ENCODE peak calls at places on chromosomes 5 and 9, in nine cellular contexts. One of them, this sample, is unnamed.

GRCh38 chr5:31921852-31922305 is 252.2 kb downstream of the GOLPH3 start:
- DNase-seq in HTR-8/SVneo: peak
- DNase-seq in effector memory CD4-positive, alpha-beta T cell: no peak
- DNase-seq in activated CD8-positive, alpha-beta T cell treated with anti-CD3 and anti-CD28 coated beads, Interleukin-2, amount 10 ng/mL, durations not matched to agents 7 days and 5 days: no peak
- DNase-seq in CD4-positive, alpha-beta T cell: no peak
- DNase-seq in H9: no peak
- DNase-seq in fibroblast of lung: peak
- DNase-seq in neuronal stem cell: no peak
- DNase-seq in IMR-90: peak
- DNase-seq in this sample: no peak

GRCh38 chr5:181173420-181174342 is 26.3 kb downstream of the OR2V2 start:
- DNase-seq in HTR-8/SVneo: no peak
- DNase-seq in fibroblast of lung: no peak
- DNase-seq in IMR-90: peak
- DNase-seq in activated CD8-positive, alpha-beta T cell treated with anti-CD3 and anti-CD28 coated beads, Interleukin-2, amount 10 ng/mL, durations not matched to agents 7 days and 5 days: peak
- DNase-seq in neuronal stem cell: no peak
- DNase-seq in effector memory CD4-positive, alpha-beta T cell: no peak
- DNase-seq in CD4-positive, alpha-beta T cell: peak
- DNase-seq in H9: peak
- DNase-seq in this sample: no peak

GRCh38 chr5:175821790-175822211 is 49.6 kb upstream of the CPLX2 start:
- DNase-seq in H9: no peak
- DNase-seq in fibroblast of lung: no peak
- DNase-seq in neuronal stem cell: no peak
- DNase-seq in HTR-8/SVneo: no peak
- DNase-seq in CD4-positive, alpha-beta T cell: no peak
- DNase-seq in effector memory CD4-positive, alpha-beta T cell: no peak
- DNase-seq in IMR-90: no peak
- DNase-seq in activated CD8-positive, alpha-beta T cell treated with anti-CD3 and anti-CD28 coated beads, Interleukin-2, amount 10 ng/mL, durations not matched to agents 7 days and 5 days: no peak
- DNase-seq in this sample: no peak

GRCh38 chr5:175800656-175801081 is 70.7 kb upstream of the CPLX2 start:
- DNase-seq in HTR-8/SVneo: no peak
- DNase-seq in effector memory CD4-positive, alpha-beta T cell: no peak
- DNase-seq in neuronal stem cell: no peak
- DNase-seq in H9: no peak
- DNase-seq in fibroblast of lung: peak
- DNase-seq in IMR-90: peak
- DNase-seq in activated CD8-positive, alpha-beta T cell treated with anti-CD3 and anti-CD28 coated beads, Interleukin-2, amount 10 ng/mL, durations not matched to agents 7 days and 5 days: no peak
- DNase-seq in CD4-positive, alpha-beta T cell: no peak
- DNase-seq in this sample: no peak

GRCh38 chr9:20551835-20552234 is 70.5 kb downstream of the MLLT3 start:
- DNase-seq in neuronal stem cell: no peak
- DNase-seq in fibroblast of lung: no peak
- DNase-seq in effector memory CD4-positive, alpha-beta T cell: no peak
- DNase-seq in IMR-90: no peak
- DNase-seq in HTR-8/SVneo: no peak
- DNase-seq in H9: no peak
- DNase-seq in CD4-positive, alpha-beta T cell: no peak
- DNase-seq in activated CD8-positive, alpha-beta T cell treated with anti-CD3 and anti-CD28 coated beads, Interleukin-2, amount 10 ng/mL, durations not matched to agents 7 days and 5 days: no peak
- DNase-seq in this sample: no peak

GRCh38 chr9:26159575-26160392 is 481.5 kb upstream of the TUSC1 start:
- DNase-seq in effector memory CD4-positive, alpha-beta T cell: no peak
- DNase-seq in HTR-8/SVneo: no peak
- DNase-seq in H9: no peak
- DNase-seq in CD4-positive, alpha-beta T cell: no peak
- DNase-seq in activated CD8-positive, alpha-beta T cell treated with anti-CD3 and anti-CD28 coated beads, Interleukin-2, amount 10 ng/mL, durations not matched to agents 7 days and 5 days: no peak
- DNase-seq in fibroblast of lung: no peak
- DNase-seq in neuronal stem cell: no peak
- DNase-seq in IMR-90: peak
- DNase-seq in this sample: no peak

GRCh38 chr9:70228098-70228497 is 30.7 kb upstream of the SMC5 start:
- DNase-seq in CD4-positive, alpha-beta T cell: no peak
- DNase-seq in activated CD8-positive, alpha-beta T cell treated with anti-CD3 and anti-CD28 coated beads, Interleukin-2, amount 10 ng/mL, durations not matched to agents 7 days and 5 days: no peak
- DNase-seq in H9: no peak
- DNase-seq in HTR-8/SVneo: no peak
- DNase-seq in neuronal stem cell: no peak
- DNase-seq in fibroblast of lung: no peak
- DNase-seq in effector memory CD4-positive, alpha-beta T cell: no peak
- DNase-seq in IMR-90: no peak
- DNase-seq in this sample: no peak

GRCh38 chr5:116532762-116533525 is 41.7 kb downstream of the SEMA6A start:
- DNase-seq in fibroblast of lung: no peak
- DNase-seq in CD4-positive, alpha-beta T cell: no peak
- DNase-seq in H9: no peak
- DNase-seq in HTR-8/SVneo: no peak
- DNase-seq in neuronal stem cell: no peak
- DNase-seq in IMR-90: no peak
- DNase-seq in activated CD8-positive, alpha-beta T cell treated with anti-CD3 and anti-CD28 coated beads, Interleukin-2, amount 10 ng/mL, durations not matched to agents 7 days and 5 days: no peak
- DNase-seq in effector memory CD4-positive, alpha-beta T cell: no peak
- DNase-seq in this sample: no peak

GRCh38 chr9:130579738-130580463 is 524 bp downstream of the FUBP3 start:
- DNase-seq in effector memory CD4-positive, alpha-beta T cell: no peak
- DNase-seq in IMR-90: no peak
- DNase-seq in neuronal stem cell: no peak
- DNase-seq in activated CD8-positive, alpha-beta T cell treated with anti-CD3 and anti-CD28 coated beads, Interleukin-2, amount 10 ng/mL, durations not matched to agents 7 days and 5 days: no peak
- DNase-seq in H9: no peak
- DNase-seq in fibroblast of lung: no peak
- DNase-seq in CD4-positive, alpha-beta T cell: no peak
- DNase-seq in HTR-8/SVneo: no peak
- DNase-seq in this sample: no peak

GRCh38 chr9:115341401-115341800 is 223.4 kb upstream of the TNC start:
- DNase-seq in effector memory CD4-positive, alpha-beta T cell: no peak
- DNase-seq in CD4-positive, alpha-beta T cell: no peak
- DNase-seq in fibroblast of lung: no peak
- DNase-seq in IMR-90: no peak
- DNase-seq in HTR-8/SVneo: no peak
- DNase-seq in H9: no peak
- DNase-seq in activated CD8-positive, alpha-beta T cell treated with anti-CD3 and anti-CD28 coated beads, Interleukin-2, amount 10 ng/mL, durations not matched to agents 7 days and 5 days: no peak
- DNase-seq in neuronal stem cell: no peak
- DNase-seq in this sample: no peak

GRCh38 chr9:97511762-97512429 is 10.4 kb downstream of the TMOD1 start:
- DNase-seq in HTR-8/SVneo: no peak
- DNase-seq in CD4-positive, alpha-beta T cell: no peak
- DNase-seq in effector memory CD4-positive, alpha-beta T cell: no peak
- DNase-seq in activated CD8-positive, alpha-beta T cell treated with anti-CD3 and anti-CD28 coated beads, Interleukin-2, amount 10 ng/mL, durations not matched to agents 7 days and 5 days: no peak
- DNase-seq in H9: no peak
- DNase-seq in IMR-90: no peak
- DNase-seq in fibroblast of lung: no peak
- DNase-seq in neuronal stem cell: no peak
- DNase-seq in this sample: no peak

GRCh38 chr5:85576666-85577065 is 1041.1 kb upstream of the COX7C start:
- DNase-seq in HTR-8/SVneo: no peak
- DNase-seq in H9: no peak
- DNase-seq in neuronal stem cell: no peak
- DNase-seq in activated CD8-positive, alpha-beta T cell treated with anti-CD3 and anti-CD28 coated beads, Interleukin-2, amount 10 ng/mL, durations not matched to agents 7 days and 5 days: no peak
- DNase-seq in CD4-positive, alpha-beta T cell: no peak
- DNase-seq in IMR-90: no peak
- DNase-seq in effector memory CD4-positive, alpha-beta T cell: no peak
- DNase-seq in fibroblast of lung: no peak
- DNase-seq in this sample: no peak

GRCh38 chr5:65190328-65191053 is 291.2 kb downstream of the ADAMTS6 start:
- DNase-seq in neuronal stem cell: no peak
- DNase-seq in IMR-90: peak
- DNase-seq in activated CD8-positive, alpha-beta T cell treated with anti-CD3 and anti-CD28 coated beads, Interleukin-2, amount 10 ng/mL, durations not matched to agents 7 days and 5 days: no peak
- DNase-seq in H9: no peak
- DNase-seq in fibroblast of lung: peak
- DNase-seq in effector memory CD4-positive, alpha-beta T cell: no peak
- DNase-seq in HTR-8/SVneo: peak
- DNase-seq in CD4-positive, alpha-beta T cell: no peak
- DNase-seq in this sample: no peak

GRCh38 chr5:96743805-96744559 is 63.8 kb downstream of the ERAP1 start:
- DNase-seq in CD4-positive, alpha-beta T cell: no peak
- DNase-seq in fibroblast of lung: no peak
- DNase-seq in H9: no peak
- DNase-seq in activated CD8-positive, alpha-beta T cell treated with anti-CD3 and anti-CD28 coated beads, Interleukin-2, amount 10 ng/mL, durations not matched to agents 7 days and 5 days: no peak
- DNase-seq in neuronal stem cell: no peak
- DNase-seq in HTR-8/SVneo: no peak
- DNase-seq in effector memory CD4-positive, alpha-beta T cell: no peak
- DNase-seq in IMR-90: no peak
- DNase-seq in this sample: no peak

GRCh38 chr5:133467325-133467700 is 145.0 kb downstream of the FSTL4 start:
- DNase-seq in H9: no peak
- DNase-seq in activated CD8-positive, alpha-beta T cell treated with anti-CD3 and anti-CD28 coated beads, Interleukin-2, amount 10 ng/mL, durations not matched to agents 7 days and 5 days: no peak
- DNase-seq in CD4-positive, alpha-beta T cell: no peak
- DNase-seq in HTR-8/SVneo: no peak
- DNase-seq in neuronal stem cell: no peak
- DNase-seq in fibroblast of lung: no peak
- DNase-seq in IMR-90: no peak
- DNase-seq in effector memory CD4-positive, alpha-beta T cell: peak
- DNase-seq in this sample: no peak

GRCh38 chr5:107635276-107635675 is 35.5 kb downstream of the EFNA5 start:
- DNase-seq in CD4-positive, alpha-beta T cell: no peak
- DNase-seq in effector memory CD4-positive, alpha-beta T cell: no peak
- DNase-seq in neuronal stem cell: no peak
- DNase-seq in fibroblast of lung: no peak
- DNase-seq in activated CD8-positive, alpha-beta T cell treated with anti-CD3 and anti-CD28 coated beads, Interleukin-2, amount 10 ng/mL, durations not matched to agents 7 days and 5 days: no peak
- DNase-seq in IMR-90: no peak
- DNase-seq in HTR-8/SVneo: no peak
- DNase-seq in H9: no peak
- DNase-seq in this sample: no peak

GRCh38 chr5:107331882-107332281 is 338.9 kb downstream of the EFNA5 start:
- DNase-seq in IMR-90: no peak
- DNase-seq in activated CD8-positive, alpha-beta T cell treated with anti-CD3 and anti-CD28 coated beads, Interleukin-2, amount 10 ng/mL, durations not matched to agents 7 days and 5 days: no peak
- DNase-seq in fibroblast of lung: no peak
- DNase-seq in HTR-8/SVneo: no peak
- DNase-seq in H9: no peak
- DNase-seq in CD4-positive, alpha-beta T cell: no peak
- DNase-seq in neuronal stem cell: no peak
- DNase-seq in effector memory CD4-positive, alpha-beta T cell: no peak
- DNase-seq in this sample: no peak

GRCh38 chr5:77642915-77643653 is 4.6 kb upstream of the OTP start:
- DNase-seq in effector memory CD4-positive, alpha-beta T cell: no peak
- DNase-seq in activated CD8-positive, alpha-beta T cell treated with anti-CD3 and anti-CD28 coated beads, Interleukin-2, amount 10 ng/mL, durations not matched to agents 7 days and 5 days: no peak
- DNase-seq in fibroblast of lung: no peak
- DNase-seq in H9: peak
- DNase-seq in HTR-8/SVneo: no peak
- DNase-seq in CD4-positive, alpha-beta T cell: no peak
- DNase-seq in neuronal stem cell: no peak
- DNase-seq in IMR-90: no peak
- DNase-seq in this sample: no peak

GRCh38 chr9:100428871-100429654 is 2.1 kb downstream of the MSANTD3 start:
- DNase-seq in effector memory CD4-positive, alpha-beta T cell: no peak
- DNase-seq in IMR-90: peak
- DNase-seq in fibroblast of lung: peak
- DNase-seq in activated CD8-positive, alpha-beta T cell treated with anti-CD3 and anti-CD28 coated beads, Interleukin-2, amount 10 ng/mL, durations not matched to agents 7 days and 5 days: no peak
- DNase-seq in CD4-positive, alpha-beta T cell: no peak
- DNase-seq in H9: no peak
- DNase-seq in HTR-8/SVneo: peak
- DNase-seq in neuronal stem cell: no peak
- DNase-seq in this sample: no peak

GRCh38 chr9:81861644-81862043 is 66.6 kb upstream of the SPATA31D4 start:
- DNase-seq in neuronal stem cell: no peak
- DNase-seq in fibroblast of lung: peak
- DNase-seq in effector memory CD4-positive, alpha-beta T cell: no peak
- DNase-seq in HTR-8/SVneo: no peak
- DNase-seq in CD4-positive, alpha-beta T cell: no peak
- DNase-seq in H9: no peak
- DNase-seq in activated CD8-positive, alpha-beta T cell treated with anti-CD3 and anti-CD28 coated beads, Interleukin-2, amount 10 ng/mL, durations not matched to agents 7 days and 5 days: no peak
- DNase-seq in IMR-90: peak
- DNase-seq in this sample: no peak

GRCh38 chr9:26677965-26678745 is 214.4 kb downstream of the CAAP1 start:
- DNase-seq in fibroblast of lung: no peak
- DNase-seq in effector memory CD4-positive, alpha-beta T cell: no peak
- DNase-seq in neuronal stem cell: no peak
- DNase-seq in CD4-positive, alpha-beta T cell: no peak
- DNase-seq in activated CD8-positive, alpha-beta T cell treated with anti-CD3 and anti-CD28 coated beads, Interleukin-2, amount 10 ng/mL, durations not matched to agents 7 days and 5 days: no peak
- DNase-seq in HTR-8/SVneo: no peak
- DNase-seq in IMR-90: no peak
- DNase-seq in H9: no peak
- DNase-seq in this sample: no peak

GRCh38 chr5:125219710-125220109 is 473.3 kb upstream of the ZNF608 start:
- DNase-seq in H9: no peak
- DNase-seq in IMR-90: no peak
- DNase-seq in HTR-8/SVneo: no peak
- DNase-seq in effector memory CD4-positive, alpha-beta T cell: no peak
- DNase-seq in fibroblast of lung: no peak
- DNase-seq in activated CD8-positive, alpha-beta T cell treated with anti-CD3 and anti-CD28 coated beads, Interleukin-2, amount 10 ng/mL, durations not matched to agents 7 days and 5 days: no peak
- DNase-seq in neuronal stem cell: no peak
- DNase-seq in CD4-positive, alpha-beta T cell: no peak
- DNase-seq in this sample: no peak

GRCh38 chr9:87613265-87614111 is 112.4 kb upstream of the CTSL start:
- DNase-seq in H9: no peak
- DNase-seq in neuronal stem cell: no peak
- DNase-seq in fibroblast of lung: peak
- DNase-seq in HTR-8/SVneo: no peak
- DNase-seq in CD4-positive, alpha-beta T cell: no peak
- DNase-seq in activated CD8-positive, alpha-beta T cell treated with anti-CD3 and anti-CD28 coated beads, Interleukin-2, amount 10 ng/mL, durations not matched to agents 7 days and 5 days: no peak
- DNase-seq in IMR-90: no peak
- DNase-seq in effector memory CD4-positive, alpha-beta T cell: no peak
- DNase-seq in this sample: no peak

GRCh38 chr9:108396618-108397017 is 459.2 kb downstream of the ACTL7B start:
- DNase-seq in CD4-positive, alpha-beta T cell: no peak
- DNase-seq in neuronal stem cell: no peak
- DNase-seq in effector memory CD4-positive, alpha-beta T cell: no peak
- DNase-seq in HTR-8/SVneo: no peak
- DNase-seq in fibroblast of lung: no peak
- DNase-seq in activated CD8-positive, alpha-beta T cell treated with anti-CD3 and anti-CD28 coated beads, Interleukin-2, amount 10 ng/mL, durations not matched to agents 7 days and 5 days: no peak
- DNase-seq in IMR-90: no peak
- DNase-seq in H9: no peak
- DNase-seq in this sample: no peak

This sample was measured in GM12864.